ENCODE peak calls at places on chromosomes 5 and 9, in nine cellular contexts. F is psoas muscle, A is colonic mucosa, S is HFF-Myc, U is tibial artery, O is ascending aorta, Y is gastrocnemius medialis, X is tibial nerve, Q is astrocyte of the cerebellum. J is an unnamed sample.

GRCh38 chr9:74412236-74412979 is 84.7 kb upstream of the RORB start:
- DNase-seq in F (no peak), A (no peak), S (no peak), U (no peak), O (no peak), Y (no peak), X (no peak), Q (no peak), J (no peak)

GRCh38 chr9:125549465-125550215 is 157.4 kb downstream of the MAPKAP1 start:
- DNase-seq in F (peak), A (peak), S (no peak), U (peak), O (peak), Y (peak), X (no peak), Q (peak), J (peak)

GRCh38 chr9:6870149-6870548 is 112.4 kb downstream of the KDM4C start:
- DNase-seq in F (no peak), A (no peak), S (no peak), U (no peak), O (no peak), Y (no peak), X (no peak), Q (no peak), J (no peak)

GRCh38 chr9:70701163-70701562 is 286.7 kb upstream of the KLF9 start:
- DNase-seq in F (no peak), A (no peak), S (no peak), U (no peak), O (no peak), Y (no peak), X (no peak), Q (no peak), J (no peak)

GRCh38 chr5:102152906-102153787 is 142.9 kb downstream of the SLCO4C1 start:
- DNase-seq in F (no peak), A (peak), S (peak), U (no peak), O (no peak), Y (no peak), X (no peak), Q (peak), J (no peak)

GRCh38 chr9:122346478-122347347 is 24.1 kb upstream of the PTGS1 start:
- DNase-seq in F (peak), A (peak), S (no peak), U (peak), O (peak), Y (no peak), X (peak), Q (no peak), J (peak)

GRCh38 chr5:669111-669841 is 23.9 kb downstream of the TPPP start:
- DNase-seq in F (peak), A (no peak), S (no peak), U (peak), O (no peak), Y (no peak), X (no peak), Q (no peak), J (no peak)

GRCh38 chr9:136118061-136118366 is 661 bp downstream of the TMEM250 start:
- DNase-seq in F (no peak), A (no peak), S (no peak), U (no peak), O (no peak), Y (no peak), X (no peak), Q (no peak), J (no peak)

GRCh38 chr9:107539427-107540154 is 50.0 kb upstream of the KLF4 start:
- DNase-seq in F (peak), A (no peak), S (no peak), U (peak), O (no peak), Y (peak), X (peak), Q (no peak), J (peak)

GRCh38 chr5:16934123-16934522 is 2.0 kb downstream of the MYO10 start:
- DNase-seq in F (peak), A (peak), S (no peak), U (peak), O (peak), Y (no peak), X (no peak), Q (no peak), J (no peak)

GRCh38 chr5:53035868-53036381 is 46.8 kb downstream of the ITGA2 start:
- DNase-seq in F (no peak), A (no peak), S (no peak), U (no peak), O (no peak), Y (no peak), X (no peak), Q (no peak), J (no peak)

GRCh38 chr9:4796988-4797956 is 4.5 kb downstream of the RCL1 start:
- DNase-seq in F (no peak), A (peak), S (no peak), U (no peak), O (no peak), Y (no peak), X (no peak), Q (peak), J (no peak)

GRCh38 chr9:136339173-136339957 is 12.0 kb downstream of the GPSM1 start:
- DNase-seq in F (peak), A (peak), S (no peak), U (no peak), O (no peak), Y (peak), X (peak), Q (peak), J (no peak)

GRCh38 chr5:177312649-177313181 is 1.0 kb upstream of the MXD3 start:
- DNase-seq in F (peak), A (peak), S (no peak), U (peak), O (no peak), Y (no peak), X (no peak), Q (no peak), J (no peak)

GRCh38 chr9:74887041-74887980 is at the start of gene TRPM6:
- DNase-seq in F (peak), A (peak), S (peak), U (peak), O (peak), Y (peak), X (peak), Q (peak), J (peak)

GRCh38 chr5:50440651-50441478 is at the start of gene EMB:
- DNase-seq in F (peak), A (peak), S (no peak), U (no peak), O (peak), Y (peak), X (no peak), Q (no peak), J (no peak)

GRCh38 chr5:116944171-116944570 is 369.5 kb upstream of the SEMA6A start:
- DNase-seq in F (no peak), A (peak), S (no peak), U (no peak), O (no peak), Y (no peak), X (no peak), Q (no peak), J (no peak)

GRCh38 chr5:116951217-116951616 is 376.6 kb upstream of the SEMA6A start:
- DNase-seq in F (no peak), A (no peak), S (no peak), U (no peak), O (no peak), Y (no peak), X (no peak), Q (no peak), J (no peak)

GRCh38 chr5:116942622-116943021 is 368.0 kb upstream of the SEMA6A start:
- DNase-seq in F (no peak), A (no peak), S (no peak), U (no peak), O (no peak), Y (no peak), X (no peak), Q (no peak), J (no peak)

GRCh38 chr5:116953251-116953934 is 378.8 kb upstream of the SEMA6A start:
- DNase-seq in F (no peak), A (no peak), S (no peak), U (no peak), O (no peak), Y (no peak), X (no peak), Q (no peak), J (no peak)

DNA sequence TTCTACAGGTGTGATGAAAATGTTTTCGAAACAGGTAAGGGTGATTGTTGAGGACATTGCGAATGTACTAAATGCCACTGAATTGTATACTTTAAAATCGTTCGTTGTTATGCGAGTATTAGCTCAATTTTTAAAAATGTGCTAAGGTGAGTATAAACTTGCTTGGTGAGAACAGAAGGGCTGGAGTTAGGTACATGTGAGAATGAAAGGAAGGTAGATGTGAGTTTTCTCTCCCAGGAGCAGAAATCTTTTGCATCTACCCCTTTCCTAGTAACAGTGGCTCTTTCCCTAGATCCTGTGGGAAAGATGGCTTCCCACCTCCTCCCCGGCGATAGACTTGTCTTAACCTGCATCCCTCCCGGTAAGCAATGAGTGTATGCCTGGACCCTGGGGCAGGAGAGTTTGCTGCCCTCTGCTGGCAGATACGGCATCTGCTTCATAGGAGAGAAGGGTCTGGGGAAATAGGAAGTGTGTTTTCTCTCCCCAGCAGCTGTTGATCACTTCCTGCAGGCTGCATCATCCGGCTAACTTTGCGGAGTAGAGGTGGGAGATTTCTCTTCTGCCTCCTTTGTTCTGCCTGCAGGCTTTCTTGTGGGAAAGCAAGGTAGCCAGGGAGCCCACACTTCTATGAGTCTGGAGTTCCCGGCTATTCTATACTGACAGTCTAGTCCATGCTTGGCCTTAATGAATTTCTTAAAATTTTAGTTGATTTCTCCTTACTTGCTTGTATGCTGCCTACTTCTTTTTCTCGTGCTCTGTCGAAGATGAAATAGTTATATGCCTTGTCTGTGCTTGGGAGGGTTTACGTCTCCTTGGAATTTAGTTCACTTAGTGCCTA is 373.3 kb upstream of the SEMA6A start:
- DNase-seq in F (peak), A (peak), S (no peak), U (no peak), O (peak), Y (no peak), X (no peak), Q (peak), J (peak)
- TF ChIP-seq CTCF in F (peak), A (peak), S (peak), U (peak), O (peak), Y (no peak), X (no peak), Q (peak), J (no peak)

DNA sequence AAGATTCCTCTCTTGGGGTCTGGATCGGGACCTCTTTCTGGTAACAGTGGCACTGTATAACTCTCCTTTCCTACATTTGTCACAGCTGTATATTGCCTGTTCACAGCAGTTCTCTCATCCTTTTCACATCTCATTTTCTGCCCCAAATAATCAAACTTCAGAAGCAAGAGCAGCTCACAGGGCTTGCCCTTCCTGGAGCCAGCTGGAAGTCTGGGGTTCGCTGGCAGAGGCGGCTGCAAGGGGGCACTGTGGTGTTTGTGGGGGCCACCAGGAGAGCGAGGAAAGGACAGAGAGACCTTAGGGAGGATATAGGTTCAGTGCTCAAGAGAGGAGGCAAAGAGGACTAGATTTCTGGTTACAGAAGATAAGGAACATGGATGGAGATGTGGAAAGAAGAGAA is 75.3 kb downstream of the C9orf153 start:
- DNase-seq in F (no peak), A (no peak), S (no peak), U (no peak), O (no peak), Y (no peak), X (no peak), Q (no peak), J (no peak)
- TF ChIP-seq CTCF in F (no peak), A (no peak), S (no peak), U (no peak), O (no peak), Y (no peak), X (no peak), Q (no peak), J (no peak)

GRCh38 chr5:96729156-96729555 is 67.0 kb downstream of the CAST start:
- DNase-seq in F (no peak), A (no peak), S (no peak), U (no peak), O (no peak), Y (no peak), X (no peak), Q (no peak), J (no peak)
- TF ChIP-seq CTCF in F (peak), A (no peak), S (no peak), U (no peak), O (peak), Y (no peak), X (no peak), Q (peak), J (no peak)

DNA sequence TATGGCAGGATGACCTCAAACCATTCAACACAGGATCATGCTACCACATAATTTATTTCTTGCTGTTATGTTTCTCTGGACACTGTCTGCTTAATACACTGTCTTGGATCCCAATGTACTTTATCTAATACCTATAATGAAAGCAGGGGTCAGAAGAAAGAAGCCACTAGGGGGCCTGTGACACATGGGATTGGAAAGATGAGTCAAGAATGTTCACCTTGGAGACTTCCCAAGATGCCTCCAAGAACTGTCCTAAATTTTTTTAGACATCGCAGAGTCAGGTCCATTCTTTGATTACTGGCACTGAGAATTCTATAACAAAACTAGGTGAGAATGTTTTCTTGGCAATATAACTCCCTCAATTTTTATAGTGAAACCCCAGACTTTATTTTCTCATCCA is 305.8 kb upstream of the SMARCA2 start:
- DNase-seq in F (no peak), A (no peak), S (no peak), U (no peak), O (no peak), Y (no peak), X (no peak), Q (no peak), J (no peak)
- TF ChIP-seq CTCF in F (peak), A (no peak), S (peak), U (no peak), O (no peak), Y (no peak), X (no peak), Q (no peak), J (no peak)

GRCh38 chr9:114611516-114612271 is 603 bp downstream of the TMEM268 start:
- DNase-seq in F (peak), A (peak), S (no peak), U (peak), O (peak), Y (peak), X (peak), Q (no peak), J (peak)
- TF ChIP-seq CTCF in F (no peak), A (no peak), S (no peak), U (no peak), O (no peak), Y (no peak), X (no peak), Q (no peak), J (no peak)

DNA sequence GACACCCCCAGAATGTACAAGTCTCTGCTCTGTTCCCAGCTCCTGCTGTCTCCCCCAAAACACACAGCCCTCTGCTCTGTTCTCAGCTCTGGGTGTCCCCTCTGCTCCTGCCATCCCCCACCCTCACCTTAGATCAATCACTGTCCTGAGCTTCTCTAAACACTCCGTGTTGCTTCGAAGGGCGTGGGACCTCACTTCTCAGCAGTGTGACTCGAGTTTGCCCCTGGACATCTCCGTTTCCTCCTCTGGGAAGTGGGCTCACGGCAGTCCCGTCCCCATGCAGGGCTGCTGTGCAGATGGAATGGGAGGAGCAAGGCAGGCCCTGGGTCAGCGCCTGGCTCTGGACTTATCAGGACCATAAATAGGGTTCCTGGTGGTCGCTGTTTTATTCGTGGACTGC is 98.0 kb upstream of the RAPGEF1 start:
- DNase-seq in F (no peak), A (no peak), S (no peak), U (no peak), O (no peak), Y (no peak), X (no peak), Q (no peak), J (no peak)
- TF ChIP-seq CTCF in F (no peak), A (no peak), S (no peak), U (no peak), O (no peak), Y (no peak), X (no peak), Q (no peak), J (no peak)

J was measured in lower leg skin.